ENCODE peak calls at places on chromosomes 3 and 15, in ten cellular contexts. E is nephron progenitor cell; W is RWPE1; V is GM13977; J is posterior cingulate gyrus; B is OCI-LY7; G is stimulated activated effector memory CD8-positive, alpha-beta T cell treated with anti-CD3 and anti-CD28 coated beads, Interleukin-12 subunit alpha, Interleukin-12 subunit beta, amount 100 ng/mL, for 72 hours; R is GM23248; P is cardiac fibroblast; H is astrocyte of the cerebellum. T is an unnamed sample.

GRCh38 chr15:77507911-77508310 is 87.2 kb downstream of the HMG20A start:
- DNase-seq in E (no peak), W (no peak), V (peak), J (no peak), B (no peak), G (no peak), R (peak), P (peak), H (no peak), T (peak)

GRCh38 chr3:109023656-109024254 is 70.1 kb upstream of the GUCA1C start:
- DNase-seq in E (peak), W (peak), V (peak), J (no peak), B (peak), G (peak), R (peak), P (peak), H (peak), T (peak)

GRCh38 chr15:76575177-76576078 is 238.9 kb downstream of the ISL2 start:
- DNase-seq in E (no peak), W (no peak), V (peak), J (no peak), B (peak), G (no peak), R (no peak), P (no peak), H (no peak), T (no peak)

GRCh38 chr15:41917767-41918430 is 24.0 kb upstream of the SPTBN5 start:
- DNase-seq in E (no peak), W (peak), V (no peak), J (no peak), B (no peak), G (no peak), R (peak), P (peak), H (no peak), T (peak)

GRCh38 chr15:29170496-29170895 is 99.1 kb downstream of the NSMCE3 start:
- DNase-seq in E (no peak), W (no peak), V (no peak), J (no peak), B (no peak), G (no peak), R (no peak), P (no peak), H (no peak), T (no peak)

GRCh38 chr15:92733934-92734521 is 78.5 kb upstream of the FAM174B start:
- DNase-seq in E (peak), W (no peak), V (no peak), J (peak), B (no peak), G (peak), R (peak), P (peak), H (no peak), T (peak)

GRCh38 chr3:193418576-193419373 is 40.2 kb upstream of the ATP13A5 start:
- DNase-seq in E (no peak), W (no peak), V (no peak), J (no peak), B (no peak), G (no peak), R (no peak), P (no peak), H (no peak), T (no peak)

GRCh38 chr3:28860307-28860706 is 420.6 kb upstream of the RBMS3 start:
- DNase-seq in E (no peak), W (no peak), V (no peak), J (no peak), B (no peak), G (no peak), R (peak), P (peak), H (no peak), T (peak)

GRCh38 chr3:65914032-65914739 is 124.5 kb downstream of the MAGI1 start:
- DNase-seq in E (no peak), W (no peak), V (no peak), J (no peak), B (no peak), G (no peak), R (no peak), P (peak), H (no peak), T (no peak)

GRCh38 chr3:11155341-11156025 is 1.2 kb downstream of the HRH1 start:
- DNase-seq in E (peak), W (peak), V (no peak), J (peak), B (no peak), G (no peak), R (peak), P (peak), H (peak), T (peak)

GRCh38 chr3:25429441-25429907 is 1.4 kb downstream of the RARB start:
- DNase-seq in E (peak), W (no peak), V (no peak), J (no peak), B (no peak), G (no peak), R (no peak), P (no peak), H (no peak), T (no peak)